ENCODE peak calls at places on chromosomes 12 and 14, in six cellular contexts. T is EH; Y is ovary; X is CD4-positive, alpha-beta memory T cell; K is NCI-H460; O is heart left ventricle. I is an unnamed sample.

GRCh38 chr14:65551019-65551643 is 138.6 kb downstream of the FUT8 start:
- DNase-seq in T (no peak), Y (no peak), X (no peak), K (no peak), O (no peak), I (no peak)

GRCh38 chr12:52149651-52150241 is 42.1 kb downstream of the KRT80 start:
- DNase-seq in T (peak), Y (no peak), X (no peak), K (no peak), O (no peak), I (no peak)

GRCh38 chr14:92470215-92470614 is 43.4 kb upstream of the RIN3 start:
- DNase-seq in T (peak), Y (no peak), X (no peak), K (no peak), O (no peak), I (no peak)

GRCh38 chr12:70994217-70994788 is 73.8 kb upstream of the PTPRR start:
- DNase-seq in T (peak), Y (no peak), X (no peak), K (peak), O (no peak), I (no peak)

GRCh38 chr14:88209273-88209672 is 113.8 kb downstream of the KCNK10 start:
- DNase-seq in T (no peak), Y (no peak), X (no peak), K (no peak), O (no peak), I (no peak)

GRCh38 chr12:7099290-7099996 is 7.2 kb upstream of the C1R start:
- DNase-seq in T (no peak), Y (no peak), X (no peak), K (no peak), O (no peak), I (no peak)

GRCh38 chr14:74459289-74459946 is 33.4 kb upstream of the SYNDIG1L start:
- DNase-seq in T (peak), Y (no peak), X (no peak), K (peak), O (no peak), I (no peak)

GRCh38 chr12:54352891-54353874 is 11.1 kb downstream of the GPR84 start:
- DNase-seq in T (peak), Y (peak), X (no peak), K (no peak), O (no peak), I (no peak)

GRCh38 chr12:80937391-80938238 is at the start of gene LIN7A:
- DNase-seq in T (peak), Y (peak), X (no peak), K (peak), O (peak), I (no peak)

GRCh38 chr14:26867171-26867757 is 269.4 kb upstream of the NOVA1 start:
- DNase-seq in T (no peak), Y (no peak), X (no peak), K (peak), O (no peak), I (no peak)

GRCh38 chr14:92035890-92036289 is 4.0 kb downstream of the TRIP11 start:
- DNase-seq in T (no peak), Y (no peak), X (no peak), K (no peak), O (no peak), I (no peak)

GRCh38 chr12:41368006-41368405 is 179.9 kb downstream of the PDZRN4 start:
- DNase-seq in T (peak), Y (no peak), X (no peak), K (no peak), O (no peak), I (no peak)

GRCh38 chr12:2616763-2617162 is 178.0 kb upstream of the FKBP4 start:
- DNase-seq in T (no peak), Y (no peak), X (no peak), K (no peak), O (no peak), I (no peak)

GRCh38 chr12:116421785-116422538 is 137.2 kb upstream of the MAP1LC3B2 start:
- DNase-seq in T (no peak), Y (no peak), X (no peak), K (no peak), O (no peak), I (no peak)